ENCODE peak calls at places on chromosomes 6 and 20, in eight cellular contexts. One of them, this sample, is unnamed.

GRCh38 chr6:147508073-147508870 is at the start of gene SAMD5:
- DNase-seq in activated T-cell treated with anti-CD3 and anti-CD28 coated beads, Interleukin-2, amount 50 U/mL, for 72 hours: peak
- DNase-seq in NCI-H2227 treated with DMSO at 0.1 percent for 48 hours: peak
- DNase-seq in Right ventricle myocardium superior: peak
- DNase-seq in stimulated activated naive B cell treated with anti-CD40 and anti-IgM and Interleukin-4, amounts not matched to agents 10 μg/mL and 1 μg/mL and 100 μg/mL, for 72 hours: no peak
- DNase-seq in skeletal muscle cell: no peak
- DNase-seq in activated T-helper 1 cell treated with anti-CD3 and anti-CD28 coated beads, Interleukin-2, amount 50 U/mL, for 16 hours: no peak
- DNase-seq in mesendoderm: peak
- DNase-seq in this sample: peak

GRCh38 chr20:14877616-14878015 is 540.2 kb upstream of the FLRT3 start:
- DNase-seq in activated T-cell treated with anti-CD3 and anti-CD28 coated beads, Interleukin-2, amount 50 U/mL, for 72 hours: no peak
- DNase-seq in NCI-H2227 treated with DMSO at 0.1 percent for 48 hours: no peak
- DNase-seq in Right ventricle myocardium superior: no peak
- DNase-seq in stimulated activated naive B cell treated with anti-CD40 and anti-IgM and Interleukin-4, amounts not matched to agents 10 μg/mL and 1 μg/mL and 100 μg/mL, for 72 hours: no peak
- DNase-seq in skeletal muscle cell: no peak
- DNase-seq in activated T-helper 1 cell treated with anti-CD3 and anti-CD28 coated beads, Interleukin-2, amount 50 U/mL, for 16 hours: no peak
- DNase-seq in mesendoderm: no peak
- DNase-seq in this sample: no peak

GRCh38 chr6:40112350-40112749 is 178.1 kb upstream of the MOCS1 start:
- DNase-seq in activated T-cell treated with anti-CD3 and anti-CD28 coated beads, Interleukin-2, amount 50 U/mL, for 72 hours: no peak
- DNase-seq in NCI-H2227 treated with DMSO at 0.1 percent for 48 hours: no peak
- DNase-seq in Right ventricle myocardium superior: no peak
- DNase-seq in stimulated activated naive B cell treated with anti-CD40 and anti-IgM and Interleukin-4, amounts not matched to agents 10 μg/mL and 1 μg/mL and 100 μg/mL, for 72 hours: no peak
- DNase-seq in skeletal muscle cell: no peak
- DNase-seq in activated T-helper 1 cell treated with anti-CD3 and anti-CD28 coated beads, Interleukin-2, amount 50 U/mL, for 16 hours: no peak
- DNase-seq in mesendoderm: peak
- DNase-seq in this sample: no peak

GRCh38 chr6:129936329-129937165 is 75.4 kb upstream of the TMEM244 start:
- DNase-seq in activated T-cell treated with anti-CD3 and anti-CD28 coated beads, Interleukin-2, amount 50 U/mL, for 72 hours: peak
- DNase-seq in NCI-H2227 treated with DMSO at 0.1 percent for 48 hours: peak
- DNase-seq in Right ventricle myocardium superior: peak
- DNase-seq in stimulated activated naive B cell treated with anti-CD40 and anti-IgM and Interleukin-4, amounts not matched to agents 10 μg/mL and 1 μg/mL and 100 μg/mL, for 72 hours: no peak
- DNase-seq in skeletal muscle cell: peak
- DNase-seq in activated T-helper 1 cell treated with anti-CD3 and anti-CD28 coated beads, Interleukin-2, amount 50 U/mL, for 16 hours: no peak
- DNase-seq in mesendoderm: peak
- DNase-seq in this sample: peak

GRCh38 chr6:152085533-152085932 is 278.1 kb downstream of the ESR1 start:
- DNase-seq in activated T-cell treated with anti-CD3 and anti-CD28 coated beads, Interleukin-2, amount 50 U/mL, for 72 hours: no peak
- DNase-seq in NCI-H2227 treated with DMSO at 0.1 percent for 48 hours: no peak
- DNase-seq in Right ventricle myocardium superior: no peak
- DNase-seq in stimulated activated naive B cell treated with anti-CD40 and anti-IgM and Interleukin-4, amounts not matched to agents 10 μg/mL and 1 μg/mL and 100 μg/mL, for 72 hours: no peak
- DNase-seq in skeletal muscle cell: no peak
- DNase-seq in activated T-helper 1 cell treated with anti-CD3 and anti-CD28 coated beads, Interleukin-2, amount 50 U/mL, for 16 hours: no peak
- DNase-seq in mesendoderm: no peak
- DNase-seq in this sample: no peak

GRCh38 chr6:44972710-44973109 is 355.4 kb upstream of the RUNX2 start:
- DNase-seq in activated T-cell treated with anti-CD3 and anti-CD28 coated beads, Interleukin-2, amount 50 U/mL, for 72 hours: no peak
- DNase-seq in NCI-H2227 treated with DMSO at 0.1 percent for 48 hours: no peak
- DNase-seq in Right ventricle myocardium superior: no peak
- DNase-seq in stimulated activated naive B cell treated with anti-CD40 and anti-IgM and Interleukin-4, amounts not matched to agents 10 μg/mL and 1 μg/mL and 100 μg/mL, for 72 hours: no peak
- DNase-seq in skeletal muscle cell: no peak
- DNase-seq in activated T-helper 1 cell treated with anti-CD3 and anti-CD28 coated beads, Interleukin-2, amount 50 U/mL, for 16 hours: no peak
- DNase-seq in mesendoderm: peak
- DNase-seq in this sample: no peak

GRCh38 chr6:24117016-24117415 is 9.0 kb upstream of the NRSN1 start:
- DNase-seq in activated T-cell treated with anti-CD3 and anti-CD28 coated beads, Interleukin-2, amount 50 U/mL, for 72 hours: no peak
- DNase-seq in NCI-H2227 treated with DMSO at 0.1 percent for 48 hours: no peak
- DNase-seq in Right ventricle myocardium superior: no peak
- DNase-seq in stimulated activated naive B cell treated with anti-CD40 and anti-IgM and Interleukin-4, amounts not matched to agents 10 μg/mL and 1 μg/mL and 100 μg/mL, for 72 hours: no peak
- DNase-seq in skeletal muscle cell: no peak
- DNase-seq in activated T-helper 1 cell treated with anti-CD3 and anti-CD28 coated beads, Interleukin-2, amount 50 U/mL, for 16 hours: no peak
- DNase-seq in mesendoderm: no peak
- DNase-seq in this sample: no peak

GRCh38 chr6:3850451-3851203 is 1.5 kb downstream of the FAM50B start:
- DNase-seq in activated T-cell treated with anti-CD3 and anti-CD28 coated beads, Interleukin-2, amount 50 U/mL, for 72 hours: peak
- DNase-seq in NCI-H2227 treated with DMSO at 0.1 percent for 48 hours: no peak
- DNase-seq in Right ventricle myocardium superior: no peak
- DNase-seq in stimulated activated naive B cell treated with anti-CD40 and anti-IgM and Interleukin-4, amounts not matched to agents 10 μg/mL and 1 μg/mL and 100 μg/mL, for 72 hours: peak
- DNase-seq in skeletal muscle cell: no peak
- DNase-seq in activated T-helper 1 cell treated with anti-CD3 and anti-CD28 coated beads, Interleukin-2, amount 50 U/mL, for 16 hours: no peak
- DNase-seq in mesendoderm: no peak
- DNase-seq in this sample: peak

GRCh38 chr6:170085475-170086401 is 205.1 kb downstream of the DLL1 start:
- DNase-seq in activated T-cell treated with anti-CD3 and anti-CD28 coated beads, Interleukin-2, amount 50 U/mL, for 72 hours: no peak
- DNase-seq in NCI-H2227 treated with DMSO at 0.1 percent for 48 hours: no peak
- DNase-seq in Right ventricle myocardium superior: peak
- DNase-seq in stimulated activated naive B cell treated with anti-CD40 and anti-IgM and Interleukin-4, amounts not matched to agents 10 μg/mL and 1 μg/mL and 100 μg/mL, for 72 hours: no peak
- DNase-seq in skeletal muscle cell: no peak
- DNase-seq in activated T-helper 1 cell treated with anti-CD3 and anti-CD28 coated beads, Interleukin-2, amount 50 U/mL, for 16 hours: peak
- DNase-seq in mesendoderm: no peak
- DNase-seq in this sample: no peak

GRCh38 chr6:31116661-31117385 is 2.2 kb downstream of the PSORS1C1 start:
- DNase-seq in activated T-cell treated with anti-CD3 and anti-CD28 coated beads, Interleukin-2, amount 50 U/mL, for 72 hours: no peak
- DNase-seq in NCI-H2227 treated with DMSO at 0.1 percent for 48 hours: no peak
- DNase-seq in Right ventricle myocardium superior: peak
- DNase-seq in stimulated activated naive B cell treated with anti-CD40 and anti-IgM and Interleukin-4, amounts not matched to agents 10 μg/mL and 1 μg/mL and 100 μg/mL, for 72 hours: no peak
- DNase-seq in skeletal muscle cell: no peak
- DNase-seq in activated T-helper 1 cell treated with anti-CD3 and anti-CD28 coated beads, Interleukin-2, amount 50 U/mL, for 16 hours: no peak
- DNase-seq in mesendoderm: no peak
- DNase-seq in this sample: no peak

GRCh38 chr6:156782691-156783320 is 5.6 kb downstream of the ARID1B start:
- DNase-seq in activated T-cell treated with anti-CD3 and anti-CD28 coated beads, Interleukin-2, amount 50 U/mL, for 72 hours: no peak
- DNase-seq in NCI-H2227 treated with DMSO at 0.1 percent for 48 hours: no peak
- DNase-seq in Right ventricle myocardium superior: no peak
- DNase-seq in stimulated activated naive B cell treated with anti-CD40 and anti-IgM and Interleukin-4, amounts not matched to agents 10 μg/mL and 1 μg/mL and 100 μg/mL, for 72 hours: no peak
- DNase-seq in skeletal muscle cell: no peak
- DNase-seq in activated T-helper 1 cell treated with anti-CD3 and anti-CD28 coated beads, Interleukin-2, amount 50 U/mL, for 16 hours: no peak
- DNase-seq in mesendoderm: no peak
- DNase-seq in this sample: no peak

GRCh38 chr20:6473197-6473596 is 294.3 kb upstream of the BMP2 start:
- DNase-seq in activated T-cell treated with anti-CD3 and anti-CD28 coated beads, Interleukin-2, amount 50 U/mL, for 72 hours: no peak
- DNase-seq in NCI-H2227 treated with DMSO at 0.1 percent for 48 hours: peak
- DNase-seq in Right ventricle myocardium superior: no peak
- DNase-seq in stimulated activated naive B cell treated with anti-CD40 and anti-IgM and Interleukin-4, amounts not matched to agents 10 μg/mL and 1 μg/mL and 100 μg/mL, for 72 hours: no peak
- DNase-seq in skeletal muscle cell: peak
- DNase-seq in activated T-helper 1 cell treated with anti-CD3 and anti-CD28 coated beads, Interleukin-2, amount 50 U/mL, for 16 hours: no peak
- DNase-seq in mesendoderm: no peak
- DNase-seq in this sample: no peak

GRCh38 chr6:153668758-153669157 is 370.3 kb upstream of the OPRM1 start:
- DNase-seq in activated T-cell treated with anti-CD3 and anti-CD28 coated beads, Interleukin-2, amount 50 U/mL, for 72 hours: no peak
- DNase-seq in NCI-H2227 treated with DMSO at 0.1 percent for 48 hours: no peak
- DNase-seq in Right ventricle myocardium superior: no peak
- DNase-seq in stimulated activated naive B cell treated with anti-CD40 and anti-IgM and Interleukin-4, amounts not matched to agents 10 μg/mL and 1 μg/mL and 100 μg/mL, for 72 hours: no peak
- DNase-seq in skeletal muscle cell: no peak
- DNase-seq in activated T-helper 1 cell treated with anti-CD3 and anti-CD28 coated beads, Interleukin-2, amount 50 U/mL, for 16 hours: no peak
- DNase-seq in mesendoderm: no peak
- DNase-seq in this sample: no peak

GRCh38 chr6:30259140-30260035 is 46.2 kb upstream of the TRIM26 start:
- DNase-seq in activated T-cell treated with anti-CD3 and anti-CD28 coated beads, Interleukin-2, amount 50 U/mL, for 72 hours: peak
- DNase-seq in NCI-H2227 treated with DMSO at 0.1 percent for 48 hours: peak
- DNase-seq in Right ventricle myocardium superior: peak
- DNase-seq in stimulated activated naive B cell treated with anti-CD40 and anti-IgM and Interleukin-4, amounts not matched to agents 10 μg/mL and 1 μg/mL and 100 μg/mL, for 72 hours: peak
- DNase-seq in skeletal muscle cell: peak
- DNase-seq in activated T-helper 1 cell treated with anti-CD3 and anti-CD28 coated beads, Interleukin-2, amount 50 U/mL, for 16 hours: peak
- DNase-seq in mesendoderm: peak
- DNase-seq in this sample: peak

GRCh38 chr6:22877946-22878705 is 308.8 kb downstream of the HDGFL1 start:
- DNase-seq in activated T-cell treated with anti-CD3 and anti-CD28 coated beads, Interleukin-2, amount 50 U/mL, for 72 hours: no peak
- DNase-seq in NCI-H2227 treated with DMSO at 0.1 percent for 48 hours: no peak
- DNase-seq in Right ventricle myocardium superior: no peak
- DNase-seq in stimulated activated naive B cell treated with anti-CD40 and anti-IgM and Interleukin-4, amounts not matched to agents 10 μg/mL and 1 μg/mL and 100 μg/mL, for 72 hours: no peak
- DNase-seq in skeletal muscle cell: no peak
- DNase-seq in activated T-helper 1 cell treated with anti-CD3 and anti-CD28 coated beads, Interleukin-2, amount 50 U/mL, for 16 hours: no peak
- DNase-seq in mesendoderm: peak
- DNase-seq in this sample: no peak

GRCh38 chr6:158867381-158868121 is 48.4 kb upstream of the EZR start:
- DNase-seq in activated T-cell treated with anti-CD3 and anti-CD28 coated beads, Interleukin-2, amount 50 U/mL, for 72 hours: no peak
- DNase-seq in NCI-H2227 treated with DMSO at 0.1 percent for 48 hours: no peak
- DNase-seq in Right ventricle myocardium superior: no peak
- DNase-seq in stimulated activated naive B cell treated with anti-CD40 and anti-IgM and Interleukin-4, amounts not matched to agents 10 μg/mL and 1 μg/mL and 100 μg/mL, for 72 hours: no peak
- DNase-seq in skeletal muscle cell: no peak
- DNase-seq in activated T-helper 1 cell treated with anti-CD3 and anti-CD28 coated beads, Interleukin-2, amount 50 U/mL, for 16 hours: no peak
- DNase-seq in mesendoderm: no peak
- DNase-seq in this sample: no peak

This sample was measured in GM13977.